ENCODE peak calls at places on chromosome 14, in seven cellular contexts. D is endothelial cell, T is GF-D8, M is KBM-7, O is uterus, K is cardiac fibroblast, Z is midbrain. R is an unnamed sample.

GRCh38 chr14:49424436-49425331 is 161.5 kb downstream of the RPS29 start:
- DNase-seq in D (no peak), T (no peak), M (no peak), O (no peak), K (peak), Z (no peak), R (no peak)

GRCh38 chr14:61330511-61330910 is 9.1 kb downstream of the PRKCH start:
- DNase-seq in D (no peak), T (no peak), M (no peak), O (no peak), K (no peak), Z (no peak), R (no peak)

GRCh38 chr14:72049462-72049861 is 117.2 kb downstream of the RGS6 start:
- DNase-seq in D (no peak), T (no peak), M (no peak), O (no peak), K (no peak), Z (no peak), R (no peak)

GRCh38 chr14:31578792-31579191 is 17.6 kb downstream of the NUBPL start:
- DNase-seq in D (no peak), T (no peak), M (no peak), O (no peak), K (no peak), Z (no peak), R (no peak)

GRCh38 chr14:100638211-100638855 is 51.1 kb upstream of the BEGAIN start:
- DNase-seq in D (no peak), T (no peak), M (no peak), O (no peak), K (no peak), Z (no peak), R (no peak)

GRCh38 chr14:89349196-89350008 is 67.6 kb downstream of the FOXN3 start:
- DNase-seq in D (peak), T (no peak), M (peak), O (peak), K (peak), Z (peak), R (no peak)

GRCh38 chr14:68979722-68980552 is 835 bp upstream of the ACTN1 start:
- DNase-seq in D (peak), T (no peak), M (peak), O (no peak), K (peak), Z (peak), R (peak)

GRCh38 chr14:77185093-77185465 is 3.5 kb downstream of the TMEM63C start:
- DNase-seq in D (no peak), T (no peak), M (no peak), O (no peak), K (no peak), Z (no peak), R (no peak)

GRCh38 chr14:52391866-52392600 is 77.9 kb downstream of the PTGER2 start:
- DNase-seq in D (no peak), T (no peak), M (no peak), O (no peak), K (peak), Z (no peak), R (no peak)

GRCh38 chr14:70744631-70745030 is 64.7 kb downstream of the MAP3K9 start:
- DNase-seq in D (no peak), T (no peak), M (no peak), O (no peak), K (no peak), Z (no peak), R (peak)

GRCh38 chr14:73339846-73340565 is 102.7 kb downstream of the PAPLN start:
- DNase-seq in D (no peak), T (no peak), M (no peak), O (no peak), K (no peak), Z (no peak), R (no peak)

GRCh38 chr14:43041207-43041606 is 1434.5 kb downstream of the LRFN5 start:
- DNase-seq in D (no peak), T (no peak), M (no peak), O (no peak), K (no peak), Z (no peak), R (no peak)

GRCh38 chr14:24240110-24240918 is 2.1 kb downstream of the TINF2 start:
- DNase-seq in D (no peak), T (no peak), M (no peak), O (no peak), K (no peak), Z (no peak), R (no peak)

GRCh38 chr14:23538049-23538718 is 13.4 kb downstream of the ZFHX2 start:
- DNase-seq in D (no peak), T (no peak), M (no peak), O (no peak), K (no peak), Z (no peak), R (no peak)

GRCh38 chr14:85764809-85765208 is 234.9 kb downstream of the FLRT2 start:
- DNase-seq in D (no peak), T (no peak), M (no peak), O (peak), K (no peak), Z (no peak), R (no peak)

GRCh38 chr14:89618309-89618708 is 201.3 kb upstream of the FOXN3 start:
- DNase-seq in D (no peak), T (no peak), M (peak), O (no peak), K (peak), Z (peak), R (no peak)

GRCh38 chr14:30291216-30291615 is 267.7 kb upstream of the G2E3 start:
- DNase-seq in D (no peak), T (no peak), M (no peak), O (no peak), K (peak), Z (no peak), R (peak)

R was measured in thyroid gland.